ENCODE peak calls at places on chromosomes 1 and 21, in six cellular contexts. R is fibroblast of lung, N is kidney, T is mucosa of descending colon, Z is uterus, V is IMR-90. A is an unnamed sample. For H3K36me3, the result is how much of the 10 kb centered on the place peaks cover.

GRCh38 chr1:1780598-1781525 is 2.6 kb upstream of the NADK start:
- DNase-seq in R (no peak), N (peak), T (peak), Z (no peak), V (no peak), A (peak)

GRCh38 chr1:42263019-42263418 is 72.0 kb downstream of the FOXJ3 start:
- DNase-seq in R (no peak), N (no peak), T (no peak), Z (no peak), V (no peak), A (no peak)

GRCh38 chr1:103348136-103348535 is 177.4 kb upstream of the RNPC3 start:
- DNase-seq in R (no peak), N (no peak), T (no peak), Z (no peak), V (no peak), A (no peak)

GRCh38 chr1:116855220-116855619 is 54.5 kb upstream of the PTGFRN start:
- DNase-seq in R (peak), N (peak), T (peak), Z (peak), V (no peak), A (no peak)

GRCh38 chr1:113981962-113982931 is 3.0 kb downstream of the OLFML3 start:
- DNase-seq in R (peak), N (no peak), T (peak), Z (peak), V (peak), A (no peak)

GRCh38 chr21:14545906-14546480 is at the start of gene SAMSN1:
- DNase-seq in R (no peak), N (no peak), T (peak), Z (no peak), V (no peak), A (no peak)

GRCh38 chr1:44409019-44409602 is 4.1 kb downstream of the RNF220 start:
- DNase-seq in R (peak), N (no peak), T (no peak), Z (no peak), V (no peak), A (no peak)

GRCh38 chr1:81554108-81554507 is 246.6 kb upstream of the ADGRL2 start:
- DNase-seq in R (no peak), N (no peak), T (no peak), Z (no peak), V (no peak), A (no peak)

GRCh38 chr1:23978825-23979224 is 1.3 kb downstream of the SRSF10 start:
- DNase-seq in R (no peak), N (no peak), T (no peak), Z (no peak), V (no peak), A (no peak)

GRCh38 chr21:23887709-23888303 is 1719.5 kb downstream of the MRPL39 start:
- DNase-seq in R (no peak), N (no peak), T (no peak), Z (no peak), V (no peak), A (no peak)

GRCh38 chr1:94153133-94153532 is 32.2 kb upstream of the ABCA4 start:
- DNase-seq in R (no peak), N (no peak), T (no peak), Z (no peak), V (no peak), A (no peak)

GRCh38 chr21:15722591-15723324 is 7.0 kb upstream of the USP25 start:
- DNase-seq in R (no peak), N (no peak), T (no peak), Z (no peak), V (no peak), A (no peak)

GRCh38 chr1:46309401-46310159 is 6.1 kb downstream of the UQCRH start:
- DNase-seq in R (no peak), N (no peak), T (no peak), Z (no peak), V (no peak), A (no peak)

GRCh38 chr1:166013232-166013631 is 153.6 kb downstream of the FAM78B start:
- DNase-seq in R (no peak), N (no peak), T (no peak), Z (no peak), V (no peak), A (no peak)

GRCh38 chr1:1093610-1093943 is 19.5 kb upstream of the RNF223 start:
- DNase-seq in R (no peak), N (peak), T (peak), Z (no peak), V (no peak), A (no peak)

GRCh38 chr1:93666613-93667384 is 14.8 kb downstream of the BCAR3 start:
- DNase-seq in R (peak), N (no peak), T (no peak), Z (no peak), V (peak), A (no peak)

GRCh38 chr1:59730759-59731478 is 83.8 kb upstream of the HOOK1 start:
- DNase-seq in R (peak), N (no peak), T (no peak), Z (peak), V (peak), A (peak)

GRCh38 chr1:154746620-154747299 is 123.3 kb downstream of the KCNN3 start:
- DNase-seq in R (no peak), N (no peak), T (no peak), Z (no peak), V (no peak), A (no peak)

GRCh38 chr1:8970870-8971337 is 25.2 kb downstream of the CA6 start:
- DNase-seq in R (no peak), N (no peak), T (no peak), Z (no peak), V (no peak), A (no peak)

GRCh38 chr1:47771766-47772165 is 225.4 kb downstream of the TRABD2B start:
- DNase-seq in R (no peak), N (no peak), T (peak), Z (no peak), V (no peak), A (no peak)

GRCh38 chr1:34904236-34905097 is 25.0 kb downstream of the DLGAP3 start:
- DNase-seq in R (no peak), N (no peak), T (no peak), Z (no peak), V (no peak), A (no peak)

GRCh38 chr1:235160395-235160964 is 570 bp downstream of the RBM34 start:
- DNase-seq in R (peak), N (no peak), T (no peak), Z (no peak), V (peak), A (no peak)

GRCh38 chr1:155645648-155646047 is 35.6 kb downstream of the MSTO1 start:
- DNase-seq in R (no peak), N (no peak), T (no peak), Z (peak), V (no peak), A (no peak)

GRCh38 chr1:10292188-10292587 is 81.8 kb downstream of the KIF1B start:
- DNase-seq in R (no peak), N (no peak), T (no peak), Z (no peak), V (no peak), A (no peak)

GRCh38 chr1:86972262-86972661 is 57.8 kb downstream of the HS2ST1 start:
- DNase-seq in R (no peak), N (no peak), T (no peak), Z (no peak), V (no peak), A (peak)

GRCh38 chr21:45555557-45556301 is 13.5 kb upstream of the SLC19A1 start:
- DNase-seq in R (peak), N (peak), T (peak), Z (peak), V (peak), A (peak)

GRCh38 chr21:43203523-43204080 is 34.8 kb downstream of the CRYAA start:
- DNase-seq in R (no peak), N (peak), T (peak), Z (no peak), V (no peak), A (no peak)

GRCh38 chr1:82979593-82980230 is 1019.2 kb downstream of the TTLL7 start:
- DNase-seq in R (no peak), N (no peak), T (no peak), Z (no peak), V (no peak), A (no peak)

GRCh38 chr1:160325252-160325651 is 17.8 kb downstream of the COPA start:
- DNase-seq in R (no peak), N (no peak), T (no peak), Z (no peak), V (no peak), A (no peak)

GRCh38 chr1:28259935-28260802 is 851 bp downstream of the SESN2 start:
- DNase-seq in R (peak), N (peak), T (peak), Z (peak), V (peak), A (peak)

GRCh38 chr1:227712648-227713047 is 22.5 kb downstream of the JMJD4 start:
- DNase-seq in R (no peak), N (no peak), T (no peak), Z (no peak), V (no peak), A (no peak)

DNA sequence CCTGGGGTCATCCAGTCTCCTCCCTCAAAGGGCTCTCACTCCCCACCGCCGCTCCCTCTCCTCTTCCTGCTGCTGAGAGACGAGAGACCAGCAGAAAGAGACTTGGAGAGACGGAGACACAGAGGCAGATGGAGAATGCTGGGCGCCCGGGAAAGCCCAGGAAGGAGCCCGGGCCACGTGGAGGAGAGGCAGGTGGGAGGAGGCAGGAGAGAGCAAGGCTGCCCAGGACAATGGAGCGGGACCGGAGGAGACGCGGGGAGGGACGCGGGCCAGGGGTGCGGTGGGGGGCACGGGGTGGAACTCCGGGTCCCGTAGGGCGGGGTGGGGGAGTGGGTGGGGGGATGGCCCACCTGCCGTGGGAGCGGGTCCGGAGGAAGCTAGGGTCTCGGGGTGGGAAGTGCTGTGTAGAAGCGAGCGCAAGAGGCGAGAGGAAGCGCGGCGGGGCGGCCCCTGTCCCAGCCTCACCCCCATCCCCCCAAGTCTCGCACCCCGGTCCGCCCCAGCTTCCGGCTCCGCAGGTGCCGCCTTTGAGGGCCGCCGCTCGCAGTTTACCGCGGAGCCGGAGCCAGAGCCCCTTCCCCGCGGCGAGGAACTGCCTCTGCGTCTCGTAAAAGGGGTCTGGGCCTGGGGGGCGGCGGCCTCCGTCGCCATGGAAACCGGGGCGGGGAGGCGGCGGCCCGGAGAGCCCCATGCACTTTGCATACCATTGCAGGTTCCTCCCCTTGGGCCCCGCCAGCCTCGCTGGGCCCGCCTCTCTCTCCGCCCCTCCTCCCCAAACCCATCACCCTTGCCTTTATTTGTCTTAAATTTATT is 11.7 kb upstream of the EPHA2 start:
- DNase-seq in R (no peak), N (no peak), T (peak), Z (peak), V (no peak), A (no peak)
- H3K4me3 ChIP-seq in R (peak), N (no peak), T (peak), Z (peak), V (no peak), A (peak)

GRCh38 chr1:153636312-153636711 is 2.4 kb downstream of the CHTOP start:
- DNase-seq in R (no peak), N (peak), T (no peak), Z (no peak), V (no peak), A (no peak)
- H3K36me3 ChIP-seq in R (under half), N (under half), T (under half), Z (under half), V (under half), A (under half)

GRCh38 chr1:150530491-150531159 is 15.1 kb downstream of the FALEC start:
- DNase-seq in R (no peak), N (no peak), T (no peak), Z (no peak), V (no peak), A (peak)
- TF ChIP-seq CTCF in R (no peak), N (no peak), T (no peak), Z (no peak), V (no peak), A (no peak)

DNA sequence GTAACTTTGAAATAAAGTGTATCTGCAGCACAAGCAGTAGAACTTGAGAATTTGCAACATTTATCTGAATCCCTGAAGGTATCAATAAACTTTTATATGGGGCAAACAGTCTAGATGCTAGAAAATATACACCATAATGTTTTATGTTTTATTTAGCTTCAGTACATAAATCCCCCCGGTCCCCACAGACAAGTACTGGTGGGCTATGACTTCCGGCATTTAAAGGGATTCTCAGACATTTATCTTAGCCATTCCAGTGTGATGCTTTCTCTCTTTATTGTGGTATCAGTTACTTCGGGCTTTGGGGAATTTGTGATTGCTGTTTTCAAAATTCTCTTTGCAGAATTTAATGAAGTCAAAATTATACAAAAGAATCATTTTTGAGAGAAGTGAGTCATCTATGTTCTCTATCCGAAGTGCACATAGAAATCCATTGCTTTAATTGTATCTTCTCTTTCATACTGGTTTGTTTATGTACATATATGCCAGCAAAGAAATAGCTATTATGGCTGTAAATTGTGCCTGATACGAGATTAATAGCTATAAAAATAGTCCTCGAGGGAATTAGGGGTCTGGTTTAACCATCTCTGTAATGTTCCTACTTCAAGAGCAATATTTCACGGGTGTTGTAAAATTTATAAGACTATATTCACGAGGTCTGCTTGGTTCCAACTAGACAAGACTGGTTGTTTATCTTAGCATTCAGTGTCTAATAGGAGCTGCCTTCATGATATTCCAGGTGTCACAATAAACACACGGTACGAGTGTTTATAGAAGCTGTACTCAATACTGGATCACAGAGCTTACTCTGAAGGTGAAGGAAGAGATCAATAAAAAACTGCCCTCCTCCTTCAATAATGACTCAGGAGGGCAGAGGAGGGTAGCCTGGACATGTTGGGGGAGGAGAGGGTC is 390.1 kb downstream of the SIPA1L2 start:
- DNase-seq in R (no peak), N (no peak), T (no peak), Z (no peak), V (no peak), A (no peak)
- H3K4me3 ChIP-seq in R (no peak), N (no peak), T (no peak), Z (no peak), V (no peak), A (no peak)

GRCh38 chr1:6086762-6087401 is 41.2 kb downstream of the KCNAB2 start:
- DNase-seq in R (no peak), N (no peak), T (peak), Z (no peak), V (no peak), A (no peak)

GRCh38 chr1:6084781-6085495 is 39.2 kb downstream of the KCNAB2 start:
- DNase-seq in R (no peak), N (no peak), T (peak), Z (no peak), V (no peak), A (no peak)

GRCh38 chr1:6085666-6086065 is 40.0 kb downstream of the KCNAB2 start:
- DNase-seq in R (no peak), N (no peak), T (peak), Z (no peak), V (no peak), A (no peak)

GRCh38 chr1:6087402-6087772 is 41.7 kb downstream of the KCNAB2 start:
- DNase-seq in R (no peak), N (no peak), T (no peak), Z (no peak), V (no peak), A (no peak)

DNA sequence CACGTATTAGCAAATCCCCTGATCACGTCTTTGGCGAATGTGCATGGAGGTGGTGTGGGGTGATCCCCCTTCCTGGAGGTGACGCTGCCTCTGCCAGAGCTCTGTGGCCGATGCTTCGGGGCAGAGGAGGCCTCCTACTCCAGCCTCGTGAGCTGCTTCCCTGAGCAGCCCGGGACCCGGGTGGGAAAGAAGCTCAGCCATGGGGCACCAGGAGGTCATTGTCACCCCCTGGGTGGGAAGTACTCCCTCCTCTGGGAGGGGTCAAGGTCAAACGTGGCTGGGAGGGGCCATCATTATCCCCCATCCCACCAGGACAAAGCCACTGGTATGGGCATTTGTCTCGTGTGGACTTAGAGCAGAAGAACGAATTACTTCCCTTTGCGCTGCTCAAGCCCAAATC is 40.7 kb downstream of the KCNAB2 start:
- DNase-seq in R (no peak), N (no peak), T (peak), Z (no peak), V (no peak), A (no peak)
- H3K36me3 ChIP-seq in R (under half), N (under half), T (under half), Z (under half), V (under half), A (under half)

GRCh38 chr1:182279724-182280506 is 111.7 kb downstream of the GLUL start:
- DNase-seq in R (no peak), N (no peak), T (no peak), Z (no peak), V (no peak), A (no peak)

GRCh38 chr1:182278144-182279054 is 113.2 kb downstream of the GLUL start:
- DNase-seq in R (no peak), N (no peak), T (no peak), Z (no peak), V (no peak), A (no peak)

GRCh38 chr1:182281541-182281940 is 110.0 kb downstream of the GLUL start:
- DNase-seq in R (no peak), N (no peak), T (no peak), Z (no peak), V (no peak), A (no peak)

GRCh38 chr1:182279302-182279701 is 112.3 kb downstream of the GLUL start:
- DNase-seq in R (no peak), N (no peak), T (no peak), Z (no peak), V (no peak), A (no peak)

DNA sequence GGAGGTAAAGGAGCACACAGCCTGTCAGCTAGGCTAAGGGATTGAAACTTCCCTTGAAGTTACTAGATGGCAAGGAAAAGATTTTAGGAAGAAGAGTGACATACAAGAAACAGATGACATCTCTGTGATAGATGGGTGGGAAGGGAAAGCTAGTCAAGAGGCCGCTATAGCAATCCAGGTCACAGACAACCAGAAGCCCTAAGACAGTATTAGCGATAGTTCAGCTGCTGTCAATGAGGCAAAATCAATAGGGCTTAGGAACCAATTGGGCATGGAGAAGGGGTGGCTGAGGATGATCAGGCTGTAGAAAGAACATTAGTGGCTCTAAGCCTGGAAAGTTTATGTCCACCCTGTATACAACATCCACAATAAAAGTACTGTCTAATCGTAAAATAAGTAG is 111.1 kb downstream of the GLUL start:
- DNase-seq in R (no peak), N (no peak), T (no peak), Z (no peak), V (no peak), A (no peak)
- TF ChIP-seq CTCF in R (no peak), N (no peak), T (no peak), Z (no peak), V (no peak), A (no peak)

GRCh38 chr1:179743679-179744400 is 749 bp downstream of the FAM163A start:
- DNase-seq in R (no peak), N (peak), T (no peak), Z (no peak), V (no peak), A (peak)

GRCh38 chr1:179742291-179742690 is 800 bp upstream of the FAM163A start:
- DNase-seq in R (no peak), N (no peak), T (no peak), Z (no peak), V (no peak), A (no peak)

GRCh38 chr1:179745131-179745611 is 2.1 kb downstream of the FAM163A start:
- DNase-seq in R (no peak), N (no peak), T (no peak), Z (no peak), V (no peak), A (no peak)

GRCh38 chr1:179744401-179745130 is 1.5 kb downstream of the FAM163A start:
- DNase-seq in R (no peak), N (no peak), T (no peak), Z (no peak), V (no peak), A (no peak)

GRCh38 chr1:179742717-179743678 is at the start of gene FAM163A:
- DNase-seq in R (no peak), N (no peak), T (no peak), Z (no peak), V (no peak), A (no peak)
- H3K4me3 ChIP-seq in R (no peak), N (no peak), T (no peak), Z (peak), V (no peak), A (no peak)

GRCh38 chr1:226633541-226634155 is 85.1 kb downstream of the STUM start:
- DNase-seq in R (no peak), N (no peak), T (no peak), Z (no peak), V (no peak), A (peak)
- H3K36me3 ChIP-seq in R (under half), N (under half), T (under half), Z (under half), V (under half), A (under half)

A was measured in right lobe of liver.